ENCODE peak calls at places on chromosomes 16 and 17, in six cellular contexts. G is GM23338, S is bronchial epithelial cell, U is WTC11, T is right lobe of liver, A is natural killer cell. O is an unnamed sample.

GRCh38 chr17:38691154-38691553 is 13.9 kb upstream of the MLLT6 start:
- DNase-seq in G (no peak), U (no peak), T (no peak), A (no peak), S (no peak), O (no peak)

GRCh38 chr17:5587431-5588032 is 3.2 kb upstream of the NLRP1 start:
- DNase-seq in U (no peak), T (no peak), A (no peak), G (peak), S (peak), O (peak)

GRCh38 chr17:47751471-47751870 is 18.4 kb downstream of the TBX21 start:
- DNase-seq in T (no peak), G (no peak), S (no peak), U (no peak), A (no peak), O (no peak)

GRCh38 chr16:57531253-57531575 is 5.2 kb downstream of the CCDC102A start:
- DNase-seq in U (peak), S (no peak), G (no peak), T (peak), A (no peak), O (no peak)

GRCh38 chr16:17511340-17511739 is 40.6 kb upstream of the XYLT1 start:
- DNase-seq in A (no peak), U (no peak), T (no peak), G (no peak), S (no peak), O (no peak)

GRCh38 chr16:57957396-57958392 is 13.2 kb downstream of the CNGB1 start:
- DNase-seq in G (peak), U (no peak), T (no peak), S (no peak), A (no peak), O (no peak)

GRCh38 chr17:63665527-63666214 is 34.3 kb downstream of the LIMD2 start:
- DNase-seq in U (no peak), T (no peak), A (no peak), S (no peak), G (no peak), O (no peak)

GRCh38 chr17:47686276-47686635 is 7.7 kb upstream of the TBKBP1 start:
- DNase-seq in T (no peak), G (no peak), S (peak), U (no peak), A (no peak), O (no peak)

GRCh38 chr16:27230562-27230991 is 27.3 kb downstream of the KDM8 start:
- DNase-seq in G (peak), T (no peak), A (peak), U (peak), S (no peak), O (no peak)

GRCh38 chr16:72932050-72932449 is 115.9 kb downstream of the ZFHX3 start:
- DNase-seq in A (no peak), G (no peak), S (peak), U (no peak), T (no peak), O (no peak)

GRCh38 chr16:35753559-35754390 is 2294.4 kb downstream of the TP53TG3F start:
- DNase-seq in U (no peak), A (no peak), T (no peak), S (no peak), G (no peak), O (no peak)

GRCh38 chr17:42598905-42599304 is 10.3 kb downstream of the RETREG3 start:
- DNase-seq in A (no peak), S (no peak), U (no peak), G (no peak), T (no peak), O (no peak)

GRCh38 chr17:51668963-51669246 is 408.6 kb downstream of the UTP18 start:
- DNase-seq in U (no peak), S (no peak), G (no peak), A (no peak), T (no peak), O (no peak)

GRCh38 chr17:18185391-18185790 is 1.8 kb downstream of the ALKBH5 start:
- DNase-seq in U (no peak), G (peak), A (no peak), T (no peak), S (no peak), O (no peak)

GRCh38 chr17:69012895-69013805 is 47.6 kb downstream of the ABCA9 start:
- DNase-seq in S (peak), G (no peak), A (no peak), T (no peak), U (no peak), O (no peak)

GRCh38 chr17:81550830-81551457 is 1.2 kb downstream of the FAAP100 start:
- DNase-seq in G (no peak), T (no peak), U (no peak), S (no peak), A (no peak), O (no peak)

GRCh38 chr17:81086789-81087551 is 52.0 kb downstream of the BAIAP2 start:
- DNase-seq in S (peak), A (no peak), T (no peak), U (no peak), G (no peak), O (no peak)

GRCh38 chr17:37701424-37702020 is 43.3 kb downstream of the HNF1B start:
- DNase-seq in S (peak), G (peak), U (peak), T (peak), A (no peak), O (no peak)

GRCh38 chr17:44362479-44362963 is 1.1 kb downstream of the FAM171A2 start:
- DNase-seq in T (no peak), G (no peak), A (no peak), U (no peak), S (no peak), O (no peak)

GRCh38 chr17:51372345-51373004 is 112.1 kb downstream of the UTP18 start:
- DNase-seq in S (peak), T (no peak), A (no peak), G (peak), U (peak), O (no peak)

GRCh38 chr17:28982191-28982793 is 23.5 kb downstream of the SEZ6 start:
- DNase-seq in U (no peak), T (no peak), G (no peak), S (no peak), A (peak), O (no peak)

GRCh38 chr17:57782051-57782490 is 37.0 kb upstream of the CCDC182 start:
- DNase-seq in S (no peak), T (no peak), G (peak), A (no peak), U (no peak), O (no peak)

GRCh38 chr16:75644240-75645012 is 3.0 kb downstream of the KARS1 start:
- DNase-seq in U (no peak), A (no peak), T (no peak), S (peak), G (no peak), O (no peak)

GRCh38 chr17:48636177-48637018 is 10.2 kb upstream of the HOXB9 start:
- DNase-seq in G (peak), S (peak), A (peak), T (no peak), U (peak), O (peak)

DNA sequence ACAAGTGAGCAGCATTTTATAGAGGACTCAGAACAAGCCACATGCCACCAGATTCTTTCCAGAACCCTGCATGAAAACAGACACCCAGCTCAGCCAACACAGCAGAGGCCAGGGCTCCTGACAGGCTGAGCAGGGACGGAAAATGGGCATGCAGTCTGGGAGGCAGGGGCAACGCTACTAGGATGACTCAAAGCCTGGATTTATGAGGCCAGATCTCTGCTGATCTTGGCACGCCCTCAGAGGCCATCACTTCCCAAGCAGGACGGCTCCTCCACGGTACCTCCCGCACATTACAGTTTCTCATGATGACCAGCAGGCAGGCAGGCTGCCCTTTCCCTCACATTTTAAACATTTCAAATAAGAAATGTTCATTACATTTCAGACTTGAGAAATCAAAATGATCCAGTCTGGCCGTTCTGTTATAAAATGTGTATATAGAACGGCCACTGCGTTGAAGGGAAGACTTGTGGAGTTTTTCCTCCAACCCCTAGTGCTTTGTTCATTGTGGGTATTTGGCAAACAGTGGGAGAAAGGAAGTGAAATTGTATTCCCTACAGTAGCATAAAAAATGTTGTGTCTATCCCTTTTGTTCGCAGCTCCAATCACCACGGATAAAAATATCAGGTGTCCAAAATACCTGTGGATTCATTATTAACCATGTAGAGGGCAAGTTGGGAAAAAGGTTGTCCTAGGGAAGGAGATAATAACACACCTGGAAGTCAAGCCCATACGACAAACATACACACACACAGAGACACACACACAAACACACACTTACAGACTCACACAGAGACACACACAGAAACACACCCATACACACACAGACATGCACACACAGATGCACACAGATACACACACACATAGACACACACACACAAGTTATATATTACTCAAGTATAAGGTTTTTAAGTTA is 64.8 kb upstream of the ADAMTS18 start:
- DNase-seq in S (no peak), A (no peak), G (no peak), T (no peak), U (peak), O (peak)
- TF ChIP-seq CTCF in S (no peak), A (no peak), G (no peak), T (no peak), U (no peak), O (no peak)

GRCh38 chr16:84950906-84951305 is 60.4 kb downstream of the ZDHHC7 start:
- DNase-seq in T (no peak), U (peak), A (no peak), G (peak), S (no peak), O (peak)
- TF ChIP-seq CTCF in T (peak), U (no peak), A (no peak), G (peak), S (peak), O (no peak)

GRCh38 chr16:54932737-54933254 is 2.1 kb downstream of the IRX5 start:
- DNase-seq in G (peak), T (no peak), S (no peak), U (peak), A (no peak), O (peak)
- TF ChIP-seq CTCF in G (no peak), T (no peak), S (peak), U (no peak), A (no peak), O (no peak)

DNA sequence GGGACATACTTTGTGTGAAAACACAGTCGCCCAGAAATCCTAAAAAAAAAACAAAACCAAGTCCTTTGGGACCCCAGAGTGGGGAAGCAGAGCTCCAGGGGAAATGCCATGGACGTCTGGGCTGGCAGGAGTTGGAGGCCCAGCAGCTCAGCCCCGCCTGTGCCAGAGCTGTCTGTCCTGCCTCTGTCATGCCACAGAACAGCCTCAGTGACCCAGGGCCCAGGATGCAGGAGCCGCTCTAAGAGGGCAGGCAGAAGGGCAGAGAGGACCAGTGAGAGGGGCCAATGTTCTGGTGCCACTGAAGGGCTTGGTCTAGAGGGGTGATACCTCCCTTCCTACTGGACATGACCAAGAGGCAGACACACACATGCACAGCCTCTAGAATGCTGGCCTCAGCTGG is 166.2 kb downstream of the C16orf78 start:
- DNase-seq in S (no peak), T (no peak), G (no peak), U (no peak), A (no peak), O (no peak)
- TF ChIP-seq CTCF in S (no peak), T (no peak), G (no peak), U (no peak), A (no peak), O (no peak)

DNA sequence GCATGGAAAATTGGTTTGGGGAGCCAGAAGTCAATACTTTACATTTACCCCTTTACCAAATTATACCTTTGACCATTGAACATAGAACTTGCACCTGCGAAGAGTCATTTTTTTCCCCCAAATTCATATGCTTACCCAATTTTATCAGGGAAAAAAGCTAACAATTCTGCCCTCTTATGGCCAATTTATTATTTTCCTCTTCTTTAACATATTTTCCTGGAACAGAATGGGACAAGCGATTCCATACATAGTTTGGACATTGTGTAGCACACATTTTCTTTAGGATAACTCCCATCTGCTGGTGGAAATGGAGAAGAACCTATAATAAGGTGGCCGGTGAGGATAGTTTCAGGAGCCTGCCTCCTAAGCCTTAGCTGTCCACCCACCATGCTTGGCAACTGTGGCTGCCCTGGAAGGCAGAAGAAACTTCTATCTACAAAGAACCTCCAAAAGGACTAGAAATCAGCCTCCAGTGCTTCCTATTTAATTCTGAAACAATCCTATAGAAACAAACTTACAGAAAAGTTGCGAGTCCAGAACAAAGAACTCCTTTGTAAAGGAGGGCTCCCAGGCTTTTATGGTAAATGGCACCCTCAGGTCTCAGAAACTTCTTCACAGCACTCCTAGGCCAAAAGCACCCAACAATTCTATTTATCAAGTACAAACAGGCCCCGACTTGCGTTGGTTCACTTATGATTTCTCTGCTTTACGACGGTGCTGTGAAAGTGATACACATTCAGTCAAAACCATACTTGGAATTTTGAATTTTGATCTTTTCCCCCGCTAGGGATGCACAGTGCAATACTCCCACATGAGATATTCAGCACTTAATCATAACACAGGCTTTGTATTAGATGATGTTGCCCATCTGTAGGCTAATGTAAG is 64.1 kb upstream of the CACNG4 start:
- DNase-seq in T (no peak), U (no peak), S (peak), A (no peak), G (no peak), O (no peak)
- TF ChIP-seq CTCF in T (peak), U (no peak), S (no peak), A (no peak), G (no peak), O (no peak)